ENCODE peak calls at places on chromosomes 2 and 18, in ten cellular contexts. R, O, P, Z, S, H, L, I, J and D are unnamed samples.

GRCh38 chr2:128475427-128476211 is 157.0 kb upstream of the HS6ST1 start:
- DNase-seq in R (no peak), O (no peak), P (no peak), Z (no peak), S (no peak), H (no peak), L (no peak), I (no peak), J (no peak), D (no peak)

GRCh38 chr2:183070942-183071844 is 7.4 kb upstream of the DUSP19 start:
- DNase-seq in R (no peak), O (peak; percentile 11), P (no peak), Z (no peak), S (peak; percentile 57), H (no peak), L (no peak), I (no peak), J (no peak), D (no peak)

GRCh38 chr2:96491860-96492497 is 13.2 kb downstream of the NEURL3 start:
- DNase-seq in R (no peak), O (no peak), P (no peak), Z (no peak), S (no peak), H (no peak), L (no peak), I (no peak), J (no peak), D (no peak)

GRCh38 chr2:15666776-15667578 is 75.3 kb downstream of the DDX1 start:
- DNase-seq in R (no peak), O (peak; percentile 40), P (no peak), Z (no peak), S (no peak), H (no peak), L (no peak), I (no peak), J (no peak), D (peak; percentile 50)

GRCh38 chr2:30580394-30580793 is 133.3 kb downstream of the LCLAT1 start:
- DNase-seq in R (no peak), O (no peak), P (no peak), Z (no peak), S (no peak), H (no peak), L (no peak), I (no peak), J (no peak), D (no peak)

GRCh38 chr2:128486640-128487375 is 168.1 kb upstream of the HS6ST1 start:
- DNase-seq in R (no peak), O (no peak), P (no peak), Z (no peak), S (no peak), H (no peak), L (no peak), I (no peak), J (peak; percentile 56), D (no peak)

GRCh38 chr2:129375587-129375986 is 603.9 kb upstream of the RAB6C start:
- DNase-seq in R (no peak), O (no peak), P (peak; percentile 78), Z (no peak), S (no peak), H (no peak), L (no peak), I (no peak), J (no peak), D (no peak)

GRCh38 chr2:111632661-111633060 is 251.3 kb downstream of the ANAPC1 start:
- DNase-seq in R (no peak), O (no peak), P (no peak), Z (no peak), S (peak; percentile 36), H (no peak), L (no peak), I (no peak), J (no peak), D (no peak)

GRCh38 chr2:42808301-42808700 is 15.9 kb upstream of the HAAO start:
- DNase-seq in R (no peak), O (no peak), P (no peak), Z (no peak), S (no peak), H (no peak), L (no peak), I (no peak), J (no peak), D (no peak)

GRCh38 chr2:42809131-42809875 is 16.9 kb upstream of the HAAO start:
- DNase-seq in R (no peak), O (no peak), P (no peak), Z (peak; percentile 40), S (no peak), H (no peak), L (no peak), I (no peak), J (no peak), D (no peak)

GRCh38 chr2:42809876-42810125 is 17.4 kb upstream of the HAAO start:
- DNase-seq in R (peak; percentile 90), O (peak; percentile 63), P (peak; percentile 70), Z (peak; percentile 97), S (peak; percentile 94), H (peak; percentile 69), L (peak; percentile 96), I (no peak), J (peak; percentile 88), D (no peak)

GRCh38 chr2:42810971-42811865 is 18.8 kb upstream of the HAAO start:
- DNase-seq in R (peak; percentile 53), O (no peak), P (no peak), Z (peak; percentile 75), S (peak; percentile 66), H (no peak), L (peak; percentile 91), I (no peak), J (no peak), D (no peak)

GRCh38 chr2:42810126-42810970 is 18.0 kb upstream of the HAAO start:
- DNase-seq in R (peak; percentile 93), O (peak; percentile 95), P (peak; percentile 93), Z (peak; percentile 97), S (peak; percentile 97), H (peak; percentile 92), L (peak; percentile 98), I (peak; percentile 77), J (peak; percentile 90), D (peak; percentile 73)
- TF ChIP-seq CTCF in R (no peak), O (no peak), P (peak; percentile 15), Z (no peak), S (no peak), H (no peak), L (no peak), I (no peak), J (no peak), D (no peak)

GRCh38 chr2:7868836-7869235 is 813.0 kb upstream of the ID2 start:
- DNase-seq in R (no peak), O (no peak), P (no peak), Z (no peak), S (no peak), H (no peak), L (no peak), I (no peak), J (no peak), D (no peak)
- H3K4me3 ChIP-seq in R (no peak overlapping the region), O (no peak overlapping the region), P (no peak overlapping the region), Z (no peak overlapping the region), S (no peak overlapping the region), H (no peak overlapping the region), L (no peak overlapping the region), I (no peak overlapping the region), J (no peak overlapping the region), D (no peak overlapping the region)

GRCh38 chr2:173094731-173095130 is 19.1 kb downstream of the MAP3K20 start:
- DNase-seq in R (no peak), O (no peak), P (no peak), Z (no peak), S (no peak), H (no peak), L (no peak), I (no peak), J (no peak), D (no peak)
- TF ChIP-seq CTCF in R (no peak), O (no peak), P (no peak), Z (no peak), S (no peak), H (no peak), L (no peak), I (no peak), J (no peak), D (no peak)

DNA sequence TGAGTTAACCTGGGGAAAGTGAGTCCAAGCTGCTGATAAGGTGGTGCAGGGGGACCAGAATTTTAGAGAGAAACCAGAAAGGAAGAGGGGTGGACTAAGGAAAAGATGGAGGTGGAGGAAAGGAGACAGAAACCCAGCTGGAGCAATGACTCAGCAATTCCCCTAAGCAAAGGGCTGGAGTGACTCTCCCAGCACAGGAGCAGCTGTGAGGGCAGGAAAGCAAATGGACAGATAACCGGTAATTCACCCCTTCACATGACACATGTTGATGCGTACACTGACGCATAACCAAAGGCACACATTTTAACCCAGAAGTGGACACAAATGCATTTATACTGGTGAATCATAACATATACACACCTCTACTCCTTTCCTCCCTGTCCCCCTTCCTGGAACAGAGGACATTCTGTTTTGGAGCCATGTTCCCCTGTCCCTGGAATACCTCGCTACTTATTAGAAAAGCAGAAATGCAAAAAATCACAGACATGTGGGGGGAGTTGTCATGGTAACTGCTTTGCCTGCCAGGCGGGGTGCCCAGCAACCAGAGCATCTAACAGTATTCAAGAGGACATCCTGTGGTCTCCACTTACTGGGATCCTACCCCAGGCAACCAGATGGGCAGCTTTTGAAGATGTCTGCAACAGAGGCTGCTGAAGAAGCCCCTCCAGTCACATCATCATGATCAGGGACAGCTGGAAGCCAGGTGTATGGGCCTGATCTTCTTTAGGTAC is 4.7 kb downstream of the CDK5R2 start:
- DNase-seq in R (no peak), O (peak; percentile 89), P (no peak), Z (peak; percentile 69), S (peak; percentile 63), H (peak; percentile 58), L (no peak), I (no peak), J (peak; percentile 50), D (no peak)
- H3K4me3 ChIP-seq in R (no peak overlapping the region), O (no peak overlapping the region), P (no peak overlapping the region), Z (no peak overlapping the region), S (no peak overlapping the region), H (no peak overlapping the region), L (no peak overlapping the region), I (no peak overlapping the region), J (no peak overlapping the region), D (no peak overlapping the region)

GRCh38 chr2:47653909-47654789 is 128.8 kb upstream of the MSH6 start:
- DNase-seq in R (no peak), O (no peak), P (peak; percentile 67), Z (peak; percentile 69), S (no peak), H (peak; percentile 59), L (no peak), I (no peak), J (peak; percentile 41), D (no peak)
- TF ChIP-seq CTCF in R (no peak), O (no peak), P (no peak), Z (peak; percentile 49), S (peak; percentile 6), H (peak; percentile 57), L (no peak), I (no peak), J (peak; percentile 73), D (no peak)

GRCh38 chr18:27652480-27653121 is 467.5 kb upstream of the CHST9 start:
- DNase-seq in R (no peak), O (peak; percentile 42), P (no peak), Z (no peak), S (no peak), H (no peak), L (no peak), I (no peak), J (no peak), D (no peak)
- H3K4me3 ChIP-seq in R (no peak overlapping the region), O (no peak overlapping the region), P (no peak overlapping the region), Z (no peak overlapping the region), S (no peak overlapping the region), H (no peak overlapping the region), L (no peak overlapping the region), I (no peak overlapping the region), J (no peak overlapping the region), D (no peak overlapping the region)